ENCODE peak calls at places on chromosomes 7 and 10, in five cellular contexts. One of them, this sample, is unnamed.

GRCh38 chr10:69407621-69408301 is 9.0 kb downstream of the TACR2 start:
- DNase-seq in neural crest cell: no peak
- DNase-seq in stomach: no peak
- DNase-seq in A549: peak; percentile 68
- DNase-seq in right lobe of liver: peak; percentile 55
- DNase-seq in this sample: no peak

GRCh38 chr10:62501547-62501946 is 127.4 kb downstream of the ZNF365 start:
- DNase-seq in A549: no peak
- DNase-seq in neural crest cell: no peak
- DNase-seq in right lobe of liver: no peak
- DNase-seq in stomach: no peak
- DNase-seq in this sample: peak; percentile 50

GRCh38 chr7:77813180-77813579 is 14.6 kb downstream of the PHTF2 start:
- DNase-seq in A549: no peak
- DNase-seq in right lobe of liver: no peak
- DNase-seq in neural crest cell: no peak
- DNase-seq in stomach: no peak
- DNase-seq in this sample: no peak

GRCh38 chr7:43513236-43513635 is 69.7 kb upstream of the STK17A start:
- DNase-seq in A549: no peak
- DNase-seq in right lobe of liver: no peak
- DNase-seq in neural crest cell: peak; percentile 2
- DNase-seq in stomach: no peak
- DNase-seq in this sample: peak; percentile 25

GRCh38 chr10:5583525-5584175 is 58.9 kb downstream of the CALML3 start:
- DNase-seq in neural crest cell: peak; percentile 45
- DNase-seq in A549: no peak
- DNase-seq in stomach: peak; percentile 87
- DNase-seq in right lobe of liver: no peak
- DNase-seq in this sample: peak; percentile 87

GRCh38 chr7:27462575-27463270 is 200.0 kb downstream of the HIBADH start:
- DNase-seq in right lobe of liver: no peak
- DNase-seq in neural crest cell: no peak
- DNase-seq in stomach: no peak
- DNase-seq in A549: no peak
- DNase-seq in this sample: peak; percentile 59

GRCh38 chr10:79407811-79408795 is 37.3 kb downstream of the ZCCHC24 start:
- DNase-seq in neural crest cell: no peak
- DNase-seq in stomach: peak; percentile 66
- DNase-seq in right lobe of liver: peak; percentile 76
- DNase-seq in A549: no peak
- DNase-seq in this sample: no peak

GRCh38 chr10:93813507-93814465 is 56.0 kb downstream of the LGI1 start:
- DNase-seq in neural crest cell: peak; percentile 49
- DNase-seq in stomach: peak; percentile 59
- DNase-seq in A549: peak; percentile 75
- DNase-seq in right lobe of liver: peak; percentile 73
- DNase-seq in this sample: peak; percentile 61

GRCh38 chr7:94012748-94013147 is 8.6 kb upstream of the BET1 start:
- DNase-seq in right lobe of liver: no peak
- DNase-seq in A549: peak; percentile 13
- DNase-seq in neural crest cell: no peak
- DNase-seq in stomach: no peak
- DNase-seq in this sample: no peak

GRCh38 chr7:71389976-71390375 is 258.0 kb downstream of the GALNT17 start:
- DNase-seq in right lobe of liver: no peak
- DNase-seq in neural crest cell: no peak
- DNase-seq in A549: no peak
- DNase-seq in stomach: no peak
- DNase-seq in this sample: no peak

GRCh38 chr10:110843796-110844616 is 27.7 kb upstream of the PDCD4 start:
- DNase-seq in right lobe of liver: no peak
- DNase-seq in stomach: no peak
- DNase-seq in A549: no peak
- DNase-seq in neural crest cell: no peak
- DNase-seq in this sample: no peak

GRCh38 chr10:119408072-119408471 is 134.4 kb downstream of the RGS10 start:
- DNase-seq in neural crest cell: no peak
- DNase-seq in stomach: no peak
- DNase-seq in A549: no peak
- DNase-seq in right lobe of liver: no peak
- DNase-seq in this sample: no peak

GRCh38 chr10:119030421-119031250 is 1.1 kb downstream of the NANOS1 start:
- DNase-seq in A549: peak; percentile 74
- DNase-seq in neural crest cell: peak; percentile 51
- DNase-seq in stomach: peak; percentile 53
- DNase-seq in right lobe of liver: peak; percentile 59
- DNase-seq in this sample: peak; percentile 60

GRCh38 chr7:149763563-149764240 is 9.7 kb downstream of the ZNF467 start:
- DNase-seq in stomach: no peak
- DNase-seq in neural crest cell: no peak
- DNase-seq in A549: no peak
- DNase-seq in right lobe of liver: no peak
- DNase-seq in this sample: no peak

GRCh38 chr7:82740246-82740848 is 296.8 kb upstream of the CACNA2D1 start:
- DNase-seq in neural crest cell: peak; percentile 55
- DNase-seq in stomach: peak; percentile 49
- DNase-seq in A549: peak; percentile 65
- DNase-seq in right lobe of liver: no peak
- DNase-seq in this sample: peak; percentile 67

GRCh38 chr7:67525588-67525987 is 529.0 kb downstream of the TYW1 start:
- DNase-seq in stomach: no peak
- DNase-seq in right lobe of liver: no peak
- DNase-seq in A549: no peak
- DNase-seq in neural crest cell: no peak
- DNase-seq in this sample: no peak

GRCh38 chr10:108052981-108053380 is 888.5 kb upstream of the SORCS1 start:
- DNase-seq in neural crest cell: no peak
- DNase-seq in A549: no peak
- DNase-seq in right lobe of liver: no peak
- DNase-seq in stomach: no peak
- DNase-seq in this sample: peak; percentile 5

GRCh38 chr7:20785211-20786048 is 1.3 kb downstream of the SP8 start:
- DNase-seq in neural crest cell: no peak
- DNase-seq in A549: no peak
- DNase-seq in right lobe of liver: no peak
- DNase-seq in stomach: peak; percentile 36
- DNase-seq in this sample: peak; percentile 44

GRCh38 chr10:101052285-101052684 is 9.5 kb upstream of the KAZALD1 start:
- DNase-seq in A549: peak; percentile 35
- DNase-seq in right lobe of liver: no peak
- DNase-seq in neural crest cell: no peak
- DNase-seq in stomach: no peak
- DNase-seq in this sample: peak; percentile 84

GRCh38 chr10:119466655-119467054 is 75.9 kb downstream of the RGS10 start:
- DNase-seq in stomach: no peak
- DNase-seq in A549: no peak
- DNase-seq in neural crest cell: no peak
- DNase-seq in right lobe of liver: no peak
- DNase-seq in this sample: peak; percentile 23

GRCh38 chr7:45122975-45123860 is 11.7 kb upstream of the TBRG4 start:
- DNase-seq in neural crest cell: no peak
- DNase-seq in right lobe of liver: no peak
- DNase-seq in A549: no peak
- DNase-seq in stomach: no peak
- DNase-seq in this sample: no peak

GRCh38 chr10:25465582-25466372 is 291.0 kb downstream of the GPR158 start:
- DNase-seq in right lobe of liver: no peak
- DNase-seq in stomach: no peak
- DNase-seq in A549: no peak
- DNase-seq in neural crest cell: no peak
- DNase-seq in this sample: no peak

GRCh38 chr7:120874722-120875121 is 16.8 kb upstream of the TSPAN12 start:
- DNase-seq in neural crest cell: no peak
- DNase-seq in right lobe of liver: no peak
- DNase-seq in stomach: no peak
- DNase-seq in A549: no peak
- DNase-seq in this sample: no peak

GRCh38 chr7:128025380-128025779 is 5.9 kb downstream of the LRRC4 start:
- DNase-seq in right lobe of liver: no peak
- DNase-seq in stomach: no peak
- DNase-seq in A549: no peak
- DNase-seq in neural crest cell: no peak
- DNase-seq in this sample: peak; percentile 56

GRCh38 chr10:125238682-125239081 is 78.3 kb upstream of the CTBP2 start:
- DNase-seq in A549: peak; percentile 37
- DNase-seq in stomach: no peak
- DNase-seq in right lobe of liver: no peak
- DNase-seq in neural crest cell: no peak
- DNase-seq in this sample: no peak

GRCh38 chr7:6709808-6710207 is 3.1 kb upstream of the ZNF12 start:
- DNase-seq in right lobe of liver: no peak
- DNase-seq in neural crest cell: no peak
- DNase-seq in A549: peak; percentile 55
- DNase-seq in stomach: no peak
- DNase-seq in this sample: no peak

GRCh38 chr7:50379082-50379481 is 71.1 kb downstream of the FIGNL1 start:
- DNase-seq in neural crest cell: no peak
- DNase-seq in stomach: no peak
- DNase-seq in right lobe of liver: no peak
- DNase-seq in A549: no peak
- DNase-seq in this sample: peak; percentile 90

GRCh38 chr10:72291019-72291532 is 17.4 kb downstream of the DDIT4 start:
- DNase-seq in A549: no peak
- DNase-seq in neural crest cell: no peak
- DNase-seq in stomach: no peak
- DNase-seq in right lobe of liver: no peak
- DNase-seq in this sample: no peak

GRCh38 chr10:33732176-33733025 is 397.9 kb upstream of the NRP1 start:
- DNase-seq in stomach: no peak
- DNase-seq in right lobe of liver: no peak
- DNase-seq in neural crest cell: no peak
- DNase-seq in A549: no peak
- DNase-seq in this sample: peak; percentile 33

GRCh38 chr7:47232751-47233412 is 349.0 kb downstream of the TNS3 start:
- DNase-seq in A549: no peak
- DNase-seq in stomach: no peak
- DNase-seq in neural crest cell: no peak
- DNase-seq in right lobe of liver: no peak
- DNase-seq in this sample: no peak
- TF ChIP-seq CTCF in A549: peak; percentile 26
- TF ChIP-seq CTCF in stomach: no peak
- TF ChIP-seq CTCF in neural crest cell: no peak
- TF ChIP-seq CTCF in right lobe of liver: peak; percentile 16
- TF ChIP-seq CTCF in this sample: no peak

DNA sequence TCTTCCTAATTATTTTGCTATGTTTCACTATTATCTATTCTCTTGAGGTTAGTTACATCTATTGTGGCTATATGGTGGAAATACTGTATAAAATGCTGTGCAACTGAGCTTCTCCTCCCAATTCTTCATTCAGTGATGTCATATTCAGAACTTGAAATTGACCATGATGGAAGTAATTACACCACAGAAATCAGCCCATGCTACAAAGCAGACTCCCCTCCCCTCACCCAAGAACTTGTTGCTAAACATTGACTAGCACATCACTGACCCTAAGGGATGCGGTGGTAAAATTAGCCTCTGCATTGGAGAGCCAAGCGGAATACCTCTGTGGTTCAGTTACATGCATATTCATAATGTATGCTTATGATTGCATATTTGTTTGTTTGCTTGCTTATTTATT is 8.8 kb downstream of the CALD1 start:
- DNase-seq in stomach: no peak
- DNase-seq in A549: no peak
- DNase-seq in right lobe of liver: no peak
- DNase-seq in neural crest cell: no peak
- DNase-seq in this sample: no peak
- TF ChIP-seq CTCF in stomach: no peak
- TF ChIP-seq CTCF in A549: no peak
- TF ChIP-seq CTCF in right lobe of liver: no peak
- TF ChIP-seq CTCF in neural crest cell: no peak
- TF ChIP-seq CTCF in this sample: no peak

DNA sequence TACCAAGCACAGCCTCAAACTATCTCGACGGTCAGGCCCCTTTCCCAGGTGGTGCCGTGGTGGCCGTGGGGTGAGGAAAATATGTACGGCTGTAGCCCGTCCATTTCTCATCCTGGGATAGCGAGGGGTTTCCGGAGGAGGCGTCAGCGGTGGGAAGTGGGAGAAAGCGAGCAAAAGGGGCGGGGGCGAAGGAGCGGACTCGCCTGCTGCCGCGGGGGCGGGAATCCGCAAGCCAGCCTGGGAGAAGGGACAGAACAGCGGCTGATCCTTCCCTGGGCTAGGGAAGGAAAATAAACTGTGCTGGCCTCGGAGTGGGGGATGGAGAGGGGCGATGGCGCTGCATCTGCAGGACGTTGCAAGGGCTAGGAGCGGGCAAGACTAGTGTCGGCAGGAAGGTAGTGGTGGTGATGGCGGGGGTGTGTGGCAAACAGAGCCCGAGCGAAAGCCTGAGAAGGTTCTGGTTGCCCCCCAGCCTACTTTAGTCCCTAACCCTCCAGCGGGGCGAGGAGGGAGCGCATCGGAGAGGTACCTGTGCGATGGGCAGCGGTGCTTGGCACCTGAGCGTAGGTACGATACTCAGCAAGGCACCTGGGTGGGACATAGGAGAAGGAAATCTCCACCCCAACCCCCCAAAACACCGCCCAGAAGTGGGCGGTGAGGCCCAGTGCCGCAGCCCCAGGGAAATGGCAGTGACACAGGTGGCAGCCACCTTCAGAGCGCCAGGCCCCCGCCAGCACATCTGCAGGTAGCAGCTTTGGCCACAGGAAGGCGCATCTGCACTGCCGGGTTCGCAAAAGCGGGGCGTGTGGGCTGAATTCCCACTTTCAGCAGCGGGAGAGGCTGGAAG is 49.9 kb upstream of the STEAP1B start:
- DNase-seq in stomach: no peak
- DNase-seq in A549: peak; percentile 39
- DNase-seq in neural crest cell: peak; percentile 34
- DNase-seq in right lobe of liver: no peak
- DNase-seq in this sample: peak; percentile 45
- TF ChIP-seq CTCF in stomach: peak; percentile 39
- TF ChIP-seq CTCF in A549: peak; percentile 44
- TF ChIP-seq CTCF in neural crest cell: peak; percentile 67
- TF ChIP-seq CTCF in right lobe of liver: peak; percentile 24
- TF ChIP-seq CTCF in this sample: peak; percentile 52

GRCh38 chr7:142499641-142500040 is 241.8 kb upstream of the PRSS58 start:
- DNase-seq in A549: no peak
- DNase-seq in right lobe of liver: no peak
- DNase-seq in neural crest cell: no peak
- DNase-seq in stomach: no peak
- DNase-seq in this sample: no peak
- TF ChIP-seq CTCF in A549: no peak
- TF ChIP-seq CTCF in right lobe of liver: no peak
- TF ChIP-seq CTCF in neural crest cell: no peak
- TF ChIP-seq CTCF in stomach: no peak
- TF ChIP-seq CTCF in this sample: no peak

GRCh38 chr7:158495780-158496179 is 91.8 kb downstream of the PTPRN2 start:
- DNase-seq in neural crest cell: peak; percentile 23
- DNase-seq in right lobe of liver: no peak
- DNase-seq in stomach: peak; percentile 49
- DNase-seq in A549: peak; percentile 68
- DNase-seq in this sample: peak; percentile 49
- TF ChIP-seq CTCF in neural crest cell: no peak
- TF ChIP-seq CTCF in right lobe of liver: no peak
- TF ChIP-seq CTCF in stomach: no peak
- TF ChIP-seq CTCF in A549: peak; percentile 15
- TF ChIP-seq CTCF in this sample: peak; percentile 18

This sample was measured in MCF 10A.